ENCODE peak calls at places on chromosomes 11 and 22, in seven cellular contexts. V is body of pancreas, U is pancreas, S is mucosa of descending colon, T is prostate gland, M is heart right ventricle, P is A549. E is an unnamed sample.
A peak's percentile ranks its signal among the peaks of the same experiment; 100 is the strongest.

GRCh38 chr11:47269829-47270305 is at the start of gene MADD:
- DNase-seq in V (peak; percentile 89), U (peak; percentile 88), S (peak; percentile 93), T (peak; percentile 70), M (peak; percentile 83), P (peak; percentile 89), E (peak; percentile 87)

GRCh38 chr11:65204143-65204542 is 22.4 kb downstream of the CAPN1 start:
- DNase-seq in V (no peak), U (no peak), S (no peak), T (no peak), M (no peak), P (no peak), E (no peak)

GRCh38 chr11:84413547-84413946 is 1127.4 kb upstream of the CCDC90B start:
- DNase-seq in V (no peak), U (no peak), S (no peak), T (no peak), M (no peak), P (no peak), E (no peak)

GRCh38 chr11:73308003-73308962 is at the start of gene ARHGEF17:
- DNase-seq in V (peak; percentile 69), U (peak; percentile 70), S (peak; percentile 79), T (peak; percentile 74), M (peak; percentile 87), P (peak; percentile 71), E (no peak)

GRCh38 chr22:18136563-18137320 is 13.2 kb upstream of the USP18 start:
- DNase-seq in V (no peak), U (no peak), S (no peak), T (no peak), M (no peak), P (no peak), E (no peak)

GRCh38 chr11:62666259-62666926 is 1.3 kb downstream of the CSKMT start:
- DNase-seq in V (no peak), U (peak; percentile 40), S (no peak), T (no peak), M (no peak), P (no peak), E (no peak)

GRCh38 chr22:35739642-35740041 is 22.0 kb downstream of the APOL5 start:
- DNase-seq in V (no peak), U (no peak), S (no peak), T (no peak), M (no peak), P (no peak), E (peak; percentile 24)

GRCh38 chr11:7688238-7688826 is 15.0 kb upstream of the CYB5R2 start:
- DNase-seq in V (no peak), U (no peak), S (no peak), T (no peak), M (no peak), P (peak; percentile 50), E (peak; percentile 35)

GRCh38 chr11:45745065-45745811 is 59.7 kb upstream of the SLC35C1 start:
- DNase-seq in V (peak; percentile 45), U (no peak), S (peak; percentile 30), T (no peak), M (peak; percentile 77), P (no peak), E (no peak)

GRCh38 chr22:39471421-39472141 is 14.8 kb downstream of the MGAT3 start:
- DNase-seq in V (no peak), U (no peak), S (no peak), T (no peak), M (peak; percentile 63), P (no peak), E (peak; percentile 86)

GRCh38 chr11:44936951-44937543 is 13.6 kb downstream of the TP53I11 start:
- DNase-seq in V (no peak), U (no peak), S (no peak), T (no peak), M (no peak), P (no peak), E (no peak)

GRCh38 chr11:48341466-48341865 is 16.7 kb downstream of the OR4C3 start:
- DNase-seq in V (no peak), U (no peak), S (no peak), T (no peak), M (no peak), P (no peak), E (no peak)

GRCh38 chr11:70381872-70382842 is 16.2 kb upstream of the CTTN start:
- DNase-seq in V (no peak), U (no peak), S (no peak), T (no peak), M (no peak), P (peak; percentile 69), E (no peak)

GRCh38 chr11:63802637-63803414 is 10.4 kb upstream of the SPINDOC start:
- DNase-seq in V (no peak), U (no peak), S (no peak), T (no peak), M (no peak), P (peak; percentile 51), E (peak; percentile 24)

GRCh38 chr11:74676596-74676995 is 54.6 kb downstream of the CHRDL2 start:
- DNase-seq in V (no peak), U (no peak), S (no peak), T (no peak), M (no peak), P (no peak), E (no peak)

GRCh38 chr11:102957953-102958352 is 2.4 kb upstream of the MMP13 start:
- DNase-seq in V (no peak), U (no peak), S (no peak), T (no peak), M (no peak), P (no peak), E (no peak)

GRCh38 chr22:35634015-35634414 is 14.2 kb upstream of the APOL6 start:
- DNase-seq in V (no peak), U (no peak), S (no peak), T (no peak), M (no peak), P (no peak), E (no peak)

GRCh38 chr11:72278911-72279310 is 34.9 kb upstream of the PHOX2A start:
- DNase-seq in V (no peak), U (no peak), S (no peak), T (no peak), M (no peak), P (no peak), E (no peak)

GRCh38 chr11:1138053-1138452 is 19.7 kb upstream of the MUC5AC start:
- DNase-seq in V (no peak), U (no peak), S (no peak), T (no peak), M (no peak), P (no peak), E (no peak)

GRCh38 chr11:97703815-97704214 is 1314.0 kb downstream of the JRKL start:
- DNase-seq in V (no peak), U (no peak), S (no peak), T (no peak), M (no peak), P (no peak), E (no peak)

GRCh38 chr11:97702948-97703347 is 1313.1 kb downstream of the JRKL start:
- DNase-seq in V (no peak), U (no peak), S (no peak), T (no peak), M (no peak), P (no peak), E (no peak)
- H3K9me3 ChIP-seq in V (no peaks in the 10 kb centered on the region), U (no peaks in the 10 kb centered on the region), S (peaks cover 29% of the 10 kb centered on the region), T (no peaks in the 10 kb centered on the region), M (no peaks in the 10 kb centered on the region), P (no peaks in the 10 kb centered on the region), E (no peaks in the 10 kb centered on the region)

DNA sequence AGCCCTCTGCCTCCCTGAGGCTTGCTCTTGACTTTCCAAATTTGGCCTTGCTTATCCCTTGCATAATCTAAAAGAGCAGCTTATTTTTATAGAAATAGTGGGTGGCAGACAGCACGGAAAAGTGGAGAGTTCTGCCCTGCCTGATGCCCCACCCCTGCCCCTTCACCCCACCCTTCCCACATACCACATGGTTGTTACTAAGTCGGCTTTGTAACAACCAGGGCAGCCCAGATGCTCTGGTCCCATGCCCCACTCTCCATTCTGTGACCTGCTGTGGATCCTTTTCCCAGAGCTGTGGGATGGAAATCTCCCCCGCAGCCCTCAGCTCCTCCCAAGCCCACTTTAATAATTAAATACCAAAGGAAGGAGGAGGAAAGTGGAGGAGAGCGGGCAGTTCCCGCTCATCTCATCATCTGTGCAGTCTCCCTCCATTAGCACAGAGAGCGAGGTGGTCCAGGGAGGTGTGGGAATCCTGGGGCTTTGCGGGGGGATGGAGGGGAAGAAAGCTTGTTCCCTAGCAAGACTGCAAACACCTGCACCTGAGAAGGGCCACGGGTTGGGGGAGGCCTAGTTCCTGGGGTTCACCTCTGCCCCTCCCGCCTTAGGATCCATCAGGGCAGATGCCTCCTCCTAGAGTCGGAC is 10.8 kb downstream of the MRGPRF start:
- DNase-seq in V (no peak), U (no peak), S (peak; percentile 9), T (no peak), M (no peak), P (no peak), E (no peak)
- H3K4me3 ChIP-seq in V (no peak overlapping the region), U (no peak overlapping the region), S (no peak overlapping the region), T (no peak overlapping the region), M (no peak overlapping the region), P (no peak overlapping the region), E (no peak overlapping the region)

GRCh38 chr11:118565062-118565461 is 669 bp downstream of the IFT46 start:
- DNase-seq in V (no peak), U (no peak), S (no peak), T (peak; percentile 11), M (peak; percentile 21), P (no peak), E (no peak)

DNA sequence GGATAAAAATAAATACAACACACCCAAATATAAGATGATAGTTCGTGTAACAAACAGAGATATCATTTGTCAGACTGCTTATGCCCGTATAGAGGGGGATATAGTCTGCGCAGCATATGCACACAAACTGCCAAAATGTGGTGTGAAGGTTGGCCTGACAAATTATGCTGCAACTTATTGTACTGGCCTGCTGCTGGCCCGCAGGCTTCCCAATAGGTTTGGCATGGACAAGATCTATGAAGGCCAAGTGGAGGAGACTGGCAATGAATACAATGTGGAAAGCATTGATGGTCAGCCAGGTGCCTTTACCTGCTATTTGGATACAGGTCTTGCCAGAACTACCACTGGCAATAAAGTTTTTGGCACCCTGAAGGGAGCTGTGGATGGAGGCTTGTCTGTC is 4.9 kb downstream of the IFT46 start:
- DNase-seq in V (no peak), U (no peak), S (no peak), T (no peak), M (no peak), P (no peak), E (no peak)
- H3K4me1 ChIP-seq in V (peaks cover 7% of the 10 kb centered on the region), U (no peaks in the 10 kb centered on the region), S (peaks cover 4% of the 10 kb centered on the region), T (peaks cover 10% of the 10 kb centered on the region), M (peaks cover 9% of the 10 kb centered on the region), P (no peaks in the 10 kb centered on the region), E (peaks cover 3% of the 10 kb centered on the region)

GRCh38 chr11:23769214-23769613 is 727.6 kb upstream of the LUZP2 start:
- DNase-seq in V (no peak), U (no peak), S (no peak), T (no peak), M (no peak), P (no peak), E (no peak)

GRCh38 chr11:23764285-23764684 is 732.6 kb upstream of the LUZP2 start:
- DNase-seq in V (no peak), U (no peak), S (no peak), T (no peak), M (no peak), P (no peak), E (no peak)

GRCh38 chr11:23767576-23767975 is 729.3 kb upstream of the LUZP2 start:
- DNase-seq in V (no peak), U (no peak), S (no peak), T (no peak), M (no peak), P (no peak), E (no peak)

DNA sequence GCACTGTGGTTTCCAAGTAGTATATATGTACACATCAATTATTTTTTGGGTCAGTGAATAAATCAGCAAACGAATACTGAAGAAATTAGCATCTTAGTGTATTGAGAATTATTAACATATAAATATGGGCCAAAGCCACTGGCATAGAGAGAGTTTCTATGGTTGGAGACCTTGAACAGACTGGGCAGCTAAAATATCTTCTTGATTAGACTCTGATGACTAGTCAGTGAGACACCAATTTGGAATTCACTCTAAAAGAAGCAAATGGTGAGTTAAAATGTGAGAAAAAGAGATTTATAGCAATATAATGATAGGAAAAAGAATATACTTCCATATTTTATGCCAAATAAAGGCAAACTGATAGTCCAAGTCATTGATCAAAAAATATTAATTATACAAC is 731.0 kb upstream of the LUZP2 start:
- DNase-seq in V (no peak), U (no peak), S (no peak), T (no peak), M (no peak), P (no peak), E (no peak)
- H3K9me3 ChIP-seq in V (no peaks in the 10 kb centered on the region), U (no peaks in the 10 kb centered on the region), S (peaks cover 12% of the 10 kb centered on the region), T (no peaks in the 10 kb centered on the region), M (peaks cover 4% of the 10 kb centered on the region), P (no peaks in the 10 kb centered on the region), E (no peaks in the 10 kb centered on the region)

E was measured in small intestine.